ENCODE peak calls at places on chromosomes 4 and X, in ten cellular contexts. O, Y, C, L, K, N, H, P, Q and W are unnamed samples.

GRCh38 chr4:113328514-113328913 is 279.1 kb downstream of the ANK2 start:
- DNase-seq in O (no peak), Y (no peak), C (no peak), L (no peak), K (peak; percentile 62), N (peak; percentile 13), H (no peak), P (no peak), Q (no peak), W (no peak)

GRCh38 chr4:139401368-139401767 is 52.6 kb upstream of the RAB33B start:
- DNase-seq in O (no peak), Y (peak; percentile 7), C (no peak), L (no peak), K (no peak), N (no peak), H (no peak), P (no peak), Q (no peak), W (no peak)

GRCh38 chr4:153750197-153750817 is 9.5 kb downstream of the RNF175 start:
- DNase-seq in O (no peak), Y (peak; percentile 86), C (no peak), L (no peak), K (peak; percentile 82), N (peak; percentile 51), H (peak; percentile 75), P (peak; percentile 50), Q (peak; percentile 43), W (peak; percentile 56)

GRCh38 chr4:1615786-1616573 is 68.1 kb downstream of the FAM53A start:
- DNase-seq in O (peak; percentile 44), Y (no peak), C (no peak), L (no peak), K (no peak), N (no peak), H (no peak), P (no peak), Q (no peak), W (no peak)

GRCh38 chr4:11439836-11440235 is 11.1 kb upstream of the HS3ST1 start:
- DNase-seq in O (no peak), Y (no peak), C (no peak), L (no peak), K (no peak), N (no peak), H (no peak), P (no peak), Q (no peak), W (no peak)

GRCh38 chr4:128163177-128164117 is 102.3 kb downstream of the LARP1B start:
- DNase-seq in O (no peak), Y (no peak), C (no peak), L (no peak), K (no peak), N (peak; percentile 68), H (no peak), P (no peak), Q (peak; percentile 20), W (no peak)

GRCh38 chr4:67468801-67469200 is 76.5 kb downstream of the CENPC start:
- DNase-seq in O (no peak), Y (no peak), C (no peak), L (no peak), K (no peak), N (no peak), H (no peak), P (no peak), Q (no peak), W (no peak)

GRCh38 chrX:123728001-123728400 is 4.9 kb downstream of the THOC2 start:
- DNase-seq in O (no peak), Y (no peak), C (no peak), L (no peak), K (no peak), N (no peak), H (no peak), P (no peak), Q (no peak), W (no peak)

DNA sequence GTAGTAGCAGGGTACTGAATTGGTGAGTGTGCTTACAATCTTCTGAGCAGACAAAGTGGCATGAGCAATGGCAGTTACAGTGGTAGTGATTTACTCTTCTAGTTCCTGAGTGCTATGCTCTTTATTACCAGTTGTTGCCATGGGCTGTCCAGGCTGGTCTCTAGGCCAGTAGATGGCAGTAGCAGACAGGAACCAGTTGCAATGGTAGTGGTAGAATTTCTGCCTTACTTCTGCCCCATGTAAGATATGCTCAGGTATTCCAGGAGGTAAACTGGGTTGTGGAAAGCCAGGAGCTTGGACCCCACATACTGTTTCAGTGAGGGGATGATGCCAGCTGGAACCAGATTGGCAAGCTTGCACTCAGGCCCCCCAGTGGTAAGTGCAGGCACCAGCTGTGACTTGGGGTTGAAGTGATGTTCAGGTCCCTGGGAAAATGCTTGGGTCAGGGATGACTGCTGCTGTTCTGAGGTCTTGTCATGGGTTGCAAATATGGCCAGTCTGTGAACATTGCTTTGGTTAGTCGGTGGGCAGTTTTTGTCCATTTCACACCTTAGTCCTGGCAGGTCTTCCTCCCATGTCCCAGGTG is 63.0 kb upstream of the ZXDB start:
- DNase-seq in O (no peak), Y (peak; percentile 25), C (no peak), L (no peak), K (peak; percentile 38), N (peak; percentile 13), H (no peak), P (no peak), Q (no peak), W (no peak)
- TF ChIP-seq CTCF in O (no peak), Y (no peak), C (no peak), L (no peak), K (peak; percentile 60), N (peak; percentile 25), H (peak; percentile 7), P (no peak), Q (peak; percentile 56), W (no peak)

GRCh38 chr4:185993328-185993973 is 75.5 kb upstream of the TLR3 start:
- DNase-seq in O (no peak), Y (no peak), C (no peak), L (no peak), K (no peak), N (no peak), H (no peak), P (no peak), Q (no peak), W (no peak)

GRCh38 chr4:185992585-185992984 is 76.4 kb upstream of the TLR3 start:
- DNase-seq in O (no peak), Y (peak; percentile 41), C (no peak), L (no peak), K (no peak), N (no peak), H (no peak), P (no peak), Q (no peak), W (no peak)

GRCh38 chr4:185991750-185992149 is 77.2 kb upstream of the TLR3 start:
- DNase-seq in O (no peak), Y (no peak), C (no peak), L (no peak), K (no peak), N (no peak), H (peak; percentile 7), P (no peak), Q (no peak), W (no peak)

DNA sequence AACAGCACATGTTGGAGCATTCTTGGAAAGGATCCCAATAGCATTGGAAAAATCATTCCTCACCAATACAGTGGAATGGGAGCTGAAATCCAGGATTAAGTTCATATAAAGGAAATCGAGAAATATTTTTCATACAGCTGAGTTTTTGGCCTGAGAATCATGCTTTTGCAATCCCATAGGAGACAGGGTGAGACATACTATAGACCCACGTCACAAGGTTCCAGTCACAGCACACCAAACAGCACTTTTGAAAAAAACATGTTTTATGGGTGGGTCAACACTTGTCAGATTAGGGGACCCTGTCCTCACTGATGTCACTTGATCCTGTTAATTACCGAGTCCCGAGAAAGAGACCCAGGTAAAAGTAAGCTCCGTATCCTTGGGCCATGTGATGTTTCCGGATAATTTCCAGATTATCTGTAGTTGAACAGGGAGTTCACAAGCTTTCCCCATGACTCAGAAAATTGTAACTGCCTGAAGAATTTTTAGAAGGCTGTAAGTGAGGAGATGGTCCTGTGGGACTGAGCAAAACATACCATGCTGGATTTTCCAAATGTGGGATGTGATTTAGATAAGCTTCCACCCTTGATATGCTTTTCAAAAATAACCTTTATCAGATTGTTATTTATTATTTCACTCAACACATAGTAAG is 80.9 kb upstream of the TLR3 start:
- DNase-seq in O (no peak), Y (no peak), C (no peak), L (no peak), K (no peak), N (no peak), H (no peak), P (no peak), Q (no peak), W (no peak)
- TF ChIP-seq CTCF in O (no peak), Y (no peak), C (no peak), L (no peak), K (no peak), N (no peak), H (no peak), P (no peak), Q (no peak), W (no peak)

DNA sequence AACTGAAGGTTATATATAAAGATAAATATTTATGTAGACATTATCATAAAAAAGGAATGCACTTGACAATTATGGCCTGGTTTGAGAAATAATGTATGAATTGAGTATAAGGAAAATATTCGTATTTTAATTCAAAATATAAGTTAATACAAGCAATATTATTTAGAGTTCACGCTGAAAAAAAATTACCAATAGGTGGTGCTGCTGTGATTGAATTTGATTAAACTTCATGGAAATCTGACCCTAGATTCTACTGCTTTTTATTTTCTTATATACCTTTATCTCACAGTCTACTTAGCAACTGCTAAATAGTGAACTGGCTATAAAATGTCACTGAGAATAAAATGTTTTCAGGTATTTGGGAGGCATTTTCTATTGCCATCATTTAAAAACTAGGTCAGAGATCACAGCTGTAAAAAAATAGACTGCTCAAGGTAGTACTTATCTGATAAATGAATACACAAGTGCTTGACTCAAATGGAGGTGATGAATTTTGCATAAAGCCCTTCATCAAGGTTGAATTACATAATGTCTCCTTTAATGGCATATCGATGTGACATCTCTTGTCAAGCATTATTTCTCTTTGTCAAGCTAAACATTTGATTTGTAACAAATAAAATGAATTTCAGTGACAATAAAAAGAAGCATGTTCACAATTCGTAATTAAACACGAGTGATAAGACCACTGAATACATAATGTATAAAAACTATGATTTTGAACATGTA is 1638.8 kb upstream of the PCDH7 start:
- DNase-seq in O (no peak), Y (no peak), C (no peak), L (no peak), K (no peak), N (no peak), H (no peak), P (no peak), Q (no peak), W (no peak)
- TF ChIP-seq CTCF in O (peak; percentile 22), Y (no peak), C (no peak), L (no peak), K (peak; percentile 40), N (no peak), H (no peak), P (no peak), Q (peak; percentile 32), W (no peak)

DNA sequence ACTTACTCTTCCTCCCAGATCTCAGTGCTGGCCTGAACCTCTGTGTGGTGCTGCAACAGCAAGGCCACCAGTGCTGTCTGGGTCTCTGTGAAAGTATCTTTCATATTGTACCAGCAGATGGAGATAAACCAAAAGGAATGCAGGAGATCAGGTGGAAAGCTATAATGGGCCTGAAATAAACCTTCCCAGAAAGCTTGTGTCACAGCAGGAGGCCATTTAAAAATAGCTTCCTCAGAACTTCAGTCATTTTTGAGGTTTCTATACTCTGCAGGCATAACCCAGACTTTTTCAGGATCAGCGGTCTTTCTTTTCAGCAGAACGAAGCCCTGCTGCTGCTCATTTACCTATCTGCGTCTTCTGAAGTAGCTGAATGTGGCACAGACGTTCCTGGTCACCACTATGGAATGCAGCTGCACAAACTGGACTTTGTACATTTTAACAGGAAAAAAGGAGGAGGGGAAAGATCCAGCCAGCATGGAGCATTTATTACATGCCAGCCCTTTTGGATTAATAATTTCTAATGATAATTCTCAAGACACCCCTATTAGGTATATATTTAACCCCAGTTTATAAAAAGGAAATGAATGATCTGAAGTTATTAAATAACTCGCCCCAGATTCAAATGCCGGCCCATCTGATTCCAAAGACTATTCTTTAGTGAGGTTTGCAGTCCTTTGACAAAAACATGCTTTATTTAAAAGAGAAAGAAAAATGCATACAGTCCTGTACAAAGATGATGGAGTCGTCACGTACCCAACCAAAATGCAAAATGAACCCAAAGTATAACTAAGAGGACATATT is 119.7 kb downstream of the NFKB1 start:
- DNase-seq in O (no peak), Y (peak; percentile 66), C (no peak), L (no peak), K (no peak), N (peak; percentile 82), H (peak; percentile 38), P (no peak), Q (peak; percentile 71), W (no peak)
- TF ChIP-seq CTCF in O (peak; percentile 69), Y (peak; percentile 48), C (no peak), L (peak; percentile 18), K (peak; percentile 36), N (peak; percentile 78), H (no peak), P (peak; percentile 26), Q (peak; percentile 64), W (peak; percentile 26)